ENCODE peak calls at places on chromosome 4, in nine cellular contexts. H, S, O, X, Z, G, T, M and B are unnamed samples.

GRCh38 chr4:6734165-6734786 is 18.3 kb downstream of the BLOC1S4 start:
- DNase-seq in H (no peak), S (no peak), O (no peak), X (no peak), Z (no peak), G (no peak), T (no peak), M (no peak), B (no peak)

GRCh38 chr4:38188631-38189101 is 228.5 kb downstream of the PTTG2 start:
- DNase-seq in H (no peak), S (no peak), O (no peak), X (no peak), Z (no peak), G (no peak), T (no peak), M (no peak), B (no peak)

GRCh38 chr4:78369691-78370090 is 181.9 kb upstream of the ANXA3 start:
- DNase-seq in H (no peak), S (no peak), O (peak), X (no peak), Z (no peak), G (peak), T (peak), M (no peak), B (no peak)

GRCh38 chr4:132642196-132642817 is 506.8 kb upstream of the PCDH10 start:
- DNase-seq in H (no peak), S (peak), O (peak), X (no peak), Z (no peak), G (peak), T (peak), M (peak), B (no peak)

GRCh38 chr4:71229477-71230257 is 109.2 kb upstream of the SLC4A4 start:
- DNase-seq in H (no peak), S (peak), O (peak), X (no peak), Z (no peak), G (peak), T (peak), M (peak), B (no peak)

GRCh38 chr4:42627887-42628646 is 28.8 kb downstream of the ATP8A1 start:
- DNase-seq in H (peak), S (no peak), O (peak), X (peak), Z (peak), G (peak), T (no peak), M (no peak), B (no peak)

GRCh38 chr4:71009796-71010588 is 16.5 kb downstream of the DCK start:
- DNase-seq in H (no peak), S (peak), O (no peak), X (peak), Z (no peak), G (peak), T (peak), M (peak), B (no peak)

GRCh38 chr4:14924945-14925344 is 77.3 kb upstream of the CPEB2 start:
- DNase-seq in H (no peak), S (no peak), O (no peak), X (peak), Z (no peak), G (no peak), T (no peak), M (no peak), B (no peak)

GRCh38 chr4:85905761-85906160 is 430.8 kb downstream of the ARHGAP24 start:
- DNase-seq in H (no peak), S (no peak), O (peak), X (no peak), Z (no peak), G (no peak), T (no peak), M (peak), B (peak)

GRCh38 chr4:99834569-99834968 is 17.9 kb downstream of the DAPP1 start:
- DNase-seq in H (no peak), S (no peak), O (no peak), X (no peak), Z (no peak), G (no peak), T (no peak), M (no peak), B (no peak)

GRCh38 chr4:153020460-153020859 is 84.3 kb downstream of the FHDC1 start:
- DNase-seq in H (no peak), S (no peak), O (no peak), X (no peak), Z (no peak), G (no peak), T (no peak), M (no peak), B (no peak)

GRCh38 chr4:182289809-182290208 is 46.6 kb downstream of the TENM3 start:
- DNase-seq in H (no peak), S (no peak), O (no peak), X (no peak), Z (no peak), G (peak), T (no peak), M (peak), B (no peak)

GRCh38 chr4:71338846-71339593 is at the start of gene SLC4A4:
- DNase-seq in H (no peak), S (no peak), O (no peak), X (peak), Z (no peak), G (no peak), T (peak), M (peak), B (no peak)